ENCODE peak calls at places on chromosomes 11 and 22, in four cellular contexts. One of them, this sample, is unnamed.

GRCh38 chr11:69374110-69374981 is 80.4 kb downstream of the MYEOV start:
- DNase-seq in cardiac muscle cell: no peak
- DNase-seq in lower lobe of right lung: no peak
- DNase-seq in H9: peak; percentile 45
- DNase-seq in this sample: peak; percentile 80

GRCh38 chr11:9379046-9379445 is 5.4 kb upstream of the IPO7 start:
- DNase-seq in cardiac muscle cell: no peak
- DNase-seq in lower lobe of right lung: no peak
- DNase-seq in H9: peak; percentile 69
- DNase-seq in this sample: no peak

GRCh38 chr11:59173080-59173963 is 1.4 kb downstream of the DTX4 start:
- DNase-seq in cardiac muscle cell: peak; percentile 63
- DNase-seq in lower lobe of right lung: peak; percentile 64
- DNase-seq in H9: peak; percentile 71
- DNase-seq in this sample: peak; percentile 54

GRCh38 chr22:20758688-20759087 is 15.2 kb upstream of the SERPIND1 start:
- DNase-seq in cardiac muscle cell: no peak
- DNase-seq in lower lobe of right lung: no peak
- DNase-seq in H9: peak; percentile 46
- DNase-seq in this sample: no peak

GRCh38 chr22:36466258-36466657 is 15.2 kb downstream of the TXN2 start:
- DNase-seq in cardiac muscle cell: no peak
- DNase-seq in lower lobe of right lung: no peak
- DNase-seq in H9: no peak
- DNase-seq in this sample: no peak

GRCh38 chr22:23121026-23121823 is 20.6 kb downstream of the RSPH14 start:
- DNase-seq in cardiac muscle cell: no peak
- DNase-seq in lower lobe of right lung: no peak
- DNase-seq in H9: no peak
- DNase-seq in this sample: no peak

GRCh38 chr11:115056514-115056913 is 378.2 kb downstream of the NXPE2 start:
- DNase-seq in cardiac muscle cell: no peak
- DNase-seq in lower lobe of right lung: no peak
- DNase-seq in H9: no peak
- DNase-seq in this sample: no peak

GRCh38 chr11:69086741-69087524 is 38.2 kb downstream of the TPCN2 start:
- DNase-seq in cardiac muscle cell: no peak
- DNase-seq in lower lobe of right lung: no peak
- DNase-seq in H9: no peak
- DNase-seq in this sample: no peak

GRCh38 chr22:22235564-22235963 is 9.0 kb upstream of the VPREB1 start:
- DNase-seq in cardiac muscle cell: no peak
- DNase-seq in lower lobe of right lung: no peak
- DNase-seq in H9: peak; percentile 39
- DNase-seq in this sample: peak; percentile 31

GRCh38 chr11:118221419-118221818 is 3.4 kb downstream of the JAML start:
- DNase-seq in cardiac muscle cell: no peak
- DNase-seq in lower lobe of right lung: no peak
- DNase-seq in H9: no peak
- DNase-seq in this sample: no peak

GRCh38 chr22:29387921-29388758 is at the start of gene AP1B1:
- DNase-seq in cardiac muscle cell: peak; percentile 96
- DNase-seq in lower lobe of right lung: peak; percentile 98
- DNase-seq in H9: peak; percentile 96
- DNase-seq in this sample: peak; percentile 97

GRCh38 chr22:17486313-17486712 is 77.0 kb upstream of the SLC25A18 start:
- DNase-seq in cardiac muscle cell: no peak
- DNase-seq in lower lobe of right lung: no peak
- DNase-seq in H9: no peak
- DNase-seq in this sample: no peak

GRCh38 chr11:96241351-96241841 is 101.6 kb downstream of the MAML2 start:
- DNase-seq in cardiac muscle cell: no peak
- DNase-seq in lower lobe of right lung: no peak
- DNase-seq in H9: no peak
- DNase-seq in this sample: peak; percentile 38

GRCh38 chr22:24001314-24001713 is 3.9 kb downstream of the GSTT4 start:
- DNase-seq in cardiac muscle cell: no peak
- DNase-seq in lower lobe of right lung: no peak
- DNase-seq in H9: peak; percentile 69
- DNase-seq in this sample: no peak

GRCh38 chr11:133945087-133945974 is 11.4 kb downstream of the IGSF9B start:
- DNase-seq in cardiac muscle cell: no peak
- DNase-seq in lower lobe of right lung: no peak
- DNase-seq in H9: no peak
- DNase-seq in this sample: no peak

DNA sequence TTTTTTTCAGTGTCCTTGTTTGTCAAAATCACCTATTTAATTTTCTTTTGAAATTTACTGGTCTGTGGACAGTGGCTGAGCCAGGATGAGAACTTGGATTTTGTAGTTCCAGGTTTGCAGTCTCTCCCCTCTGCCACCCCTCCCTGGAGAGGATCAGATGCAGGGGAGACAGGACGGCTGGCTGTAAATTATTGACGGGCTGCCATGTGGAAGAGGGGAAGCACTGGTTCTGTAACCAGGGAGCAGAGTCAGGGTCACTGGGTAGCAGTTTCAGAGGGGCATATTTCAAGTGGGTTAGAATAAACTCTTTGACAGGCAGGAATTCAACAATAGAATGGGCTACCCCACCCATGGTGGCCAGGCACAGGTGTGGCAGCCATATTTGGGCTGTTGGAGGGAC is 20.6 kb upstream of the YWHAH start:
- DNase-seq in cardiac muscle cell: no peak
- DNase-seq in lower lobe of right lung: no peak
- DNase-seq in H9: no peak
- DNase-seq in this sample: no peak
- H3K4me1 ChIP-seq in cardiac muscle cell: no peaks in the 10 kb centered on the region
- H3K4me1 ChIP-seq in lower lobe of right lung: peaks cover 20% of the 10 kb centered on the region
- H3K4me1 ChIP-seq in H9: no peaks in the 10 kb centered on the region
- H3K4me1 ChIP-seq in this sample: no peaks in the 10 kb centered on the region

GRCh38 chr22:42300286-42301071 is 30.0 kb upstream of the TCF20 start:
- DNase-seq in cardiac muscle cell: no peak
- DNase-seq in lower lobe of right lung: no peak
- DNase-seq in H9: peak; percentile 63
- DNase-seq in this sample: peak; percentile 77
- H3K27ac ChIP-seq in cardiac muscle cell: no peak overlapping the region
- H3K27ac ChIP-seq in lower lobe of right lung: no peak overlapping the region
- H3K27ac ChIP-seq in H9: no peak overlapping the region
- H3K27ac ChIP-seq in this sample: peak overlapping the region; percentile 57

GRCh38 chr11:72625746-72626636 is 48.2 kb downstream of the PDE2A start:
- DNase-seq in cardiac muscle cell: peak; percentile 49
- DNase-seq in lower lobe of right lung: peak; percentile 62
- DNase-seq in H9: no peak
- DNase-seq in this sample: peak; percentile 59
- H3K4me1 ChIP-seq in cardiac muscle cell: peaks cover 13% of the 10 kb centered on the region
- H3K4me1 ChIP-seq in lower lobe of right lung: peaks cover 25% of the 10 kb centered on the region
- H3K4me1 ChIP-seq in H9: no peaks in the 10 kb centered on the region
- H3K4me1 ChIP-seq in this sample: no peaks in the 10 kb centered on the region

GRCh38 chr11:27489092-27489491 is 16.5 kb upstream of the LGR4 start:
- DNase-seq in cardiac muscle cell: no peak
- DNase-seq in lower lobe of right lung: no peak
- DNase-seq in H9: no peak
- DNase-seq in this sample: no peak
- H3K27ac ChIP-seq in cardiac muscle cell: no peak overlapping the region
- H3K27ac ChIP-seq in lower lobe of right lung: no peak overlapping the region
- H3K27ac ChIP-seq in H9: no peak overlapping the region
- H3K27ac ChIP-seq in this sample: no peak overlapping the region

GRCh38 chr11:65915101-65915820 is 3.6 kb downstream of the C11orf68 start:
- DNase-seq in cardiac muscle cell: no peak
- DNase-seq in lower lobe of right lung: no peak
- DNase-seq in H9: no peak
- DNase-seq in this sample: no peak

GRCh38 chr11:65917077-65917433 is 1.8 kb downstream of the C11orf68 start:
- DNase-seq in cardiac muscle cell: no peak
- DNase-seq in lower lobe of right lung: no peak
- DNase-seq in H9: no peak
- DNase-seq in this sample: no peak

GRCh38 chr11:65915821-65916251 is 3.0 kb downstream of the C11orf68 start:
- DNase-seq in cardiac muscle cell: no peak
- DNase-seq in lower lobe of right lung: peak; percentile 69
- DNase-seq in H9: peak; percentile 71
- DNase-seq in this sample: no peak

GRCh38 chr11:65917434-65918210 is 1.2 kb downstream of the C11orf68 start:
- DNase-seq in cardiac muscle cell: no peak
- DNase-seq in lower lobe of right lung: no peak
- DNase-seq in H9: no peak
- DNase-seq in this sample: no peak

DNA sequence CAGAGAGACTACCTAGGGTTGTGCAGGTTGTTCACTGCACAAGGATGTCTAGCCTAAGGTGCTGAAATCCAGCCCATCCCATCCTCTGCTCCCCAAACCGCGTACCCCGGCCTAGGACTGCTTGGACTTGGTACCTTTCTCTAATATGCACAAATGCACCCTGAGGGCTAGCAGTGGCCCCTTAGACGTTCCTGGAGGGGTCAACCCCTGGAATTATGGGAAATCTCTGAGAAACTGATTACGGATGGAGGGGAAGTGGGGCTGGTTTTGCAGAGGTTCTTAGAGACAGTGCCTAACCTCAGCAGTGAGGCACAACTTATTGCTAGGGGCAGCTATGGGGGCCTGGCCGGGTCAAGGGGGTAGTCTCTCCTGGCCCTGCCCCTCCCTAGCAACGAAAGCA is 2.5 kb downstream of the C11orf68 start:
- DNase-seq in cardiac muscle cell: no peak
- DNase-seq in lower lobe of right lung: no peak
- DNase-seq in H9: no peak
- DNase-seq in this sample: no peak
- H3K4me1 ChIP-seq in cardiac muscle cell: peaks cover 4% of the 10 kb centered on the region
- H3K4me1 ChIP-seq in lower lobe of right lung: peaks cover 61% of the 10 kb centered on the region
- H3K4me1 ChIP-seq in H9: no peaks in the 10 kb centered on the region
- H3K4me1 ChIP-seq in this sample: peaks cover 3% of the 10 kb centered on the region

This sample was measured in small intestine.